ENCODE peak calls at places on chromosomes 4 and X, in eight cellular contexts. R is HFF-Myc, G is COR-L47, L is B cell, S is ELR, J is fibroblast of lung, E is NCI-H146, C is mammary epithelial cell. O is an unnamed sample.

GRCh38 chrX:67693928-67694327 is 150.1 kb downstream of the AR start:
- DNase-seq in R (no peak), G (no peak), L (no peak), S (peak), J (peak), E (no peak), C (no peak), O (no peak)

GRCh38 chrX:17587352-17587751 is 149.9 kb upstream of the SCML1 start:
- DNase-seq in R (no peak), G (no peak), L (no peak), S (no peak), J (no peak), E (no peak), C (no peak), O (no peak)

GRCh38 chrX:9221714-9222113 is 187.8 kb upstream of the FAM9B start:
- DNase-seq in R (no peak), G (no peak), L (no peak), S (no peak), J (no peak), E (no peak), C (no peak), O (no peak)

GRCh38 chr4:76641351-76641750 is 206.3 kb downstream of the SHROOM3 start:
- DNase-seq in R (no peak), G (peak), L (no peak), S (no peak), J (no peak), E (peak), C (no peak), O (no peak)

GRCh38 chrX:70979136-70979762 is 48.4 kb upstream of the SLC7A3 start:
- DNase-seq in R (peak), G (no peak), L (no peak), S (peak), J (peak), E (peak), C (peak), O (no peak)

GRCh38 chrX:49001521-49002090 is 458 bp downstream of the GRIPAP1 start:
- DNase-seq in R (no peak), G (no peak), L (peak), S (peak), J (peak), E (peak), C (peak), O (peak)

GRCh38 chrX:39556056-39556455 is 541.7 kb downstream of the BCOR start:
- DNase-seq in R (no peak), G (no peak), L (no peak), S (no peak), J (no peak), E (no peak), C (no peak), O (peak)

GRCh38 chrX:54166915-54167314 is 16.1 kb downstream of the FAM120C start:
- DNase-seq in R (no peak), G (no peak), L (no peak), S (no peak), J (no peak), E (no peak), C (no peak), O (no peak)

GRCh38 chr4:34709564-34709963 is 1534.8 kb downstream of the ARAP2 start:
- DNase-seq in R (no peak), G (no peak), L (no peak), S (no peak), J (no peak), E (no peak), C (no peak), O (no peak)

GRCh38 chr4:36010531-36010930 is 233.8 kb downstream of the ARAP2 start:
- DNase-seq in R (no peak), G (no peak), L (no peak), S (no peak), J (peak), E (no peak), C (no peak), O (no peak)

GRCh38 chr4:173990126-173990878 is 293.2 kb downstream of the FBXO8 start:
- DNase-seq in R (peak), G (peak), L (no peak), S (peak), J (peak), E (peak), C (peak), O (no peak)

GRCh38 chr4:156949373-156949814 is 22.2 kb downstream of the PDGFC start:
- DNase-seq in R (no peak), G (no peak), L (no peak), S (peak), J (peak), E (no peak), C (peak), O (no peak)

GRCh38 chr4:14446311-14446710 is 556.0 kb upstream of the CPEB2 start:
- DNase-seq in R (no peak), G (no peak), L (no peak), S (peak), J (peak), E (no peak), C (peak), O (no peak)

GRCh38 chrX:15151267-15152196 is 118.4 kb downstream of the ASB9 start:
- DNase-seq in R (no peak), G (no peak), L (no peak), S (peak), J (no peak), E (no peak), C (peak), O (no peak)

GRCh38 chr4:98522603-98523395 is 135.6 kb downstream of the TSPAN5 start:
- DNase-seq in R (peak), G (no peak), L (no peak), S (peak), J (peak), E (no peak), C (peak), O (no peak)

GRCh38 chrX:63889001-63889400 is 104.0 kb upstream of the ARHGEF9 start:
- DNase-seq in R (no peak), G (no peak), L (no peak), S (peak), J (peak), E (no peak), C (peak), O (no peak)

GRCh38 chr4:7034262-7035081 is 8.7 kb upstream of the TADA2B start:
- DNase-seq in R (no peak), G (no peak), L (no peak), S (peak), J (peak), E (peak), C (peak), O (no peak)

GRCh38 chrX:17732138-17732783 is 5.0 kb upstream of the SCML1 start:
- DNase-seq in R (no peak), G (no peak), L (no peak), S (no peak), J (peak), E (no peak), C (no peak), O (no peak)

GRCh38 chr4:168639914-168640313 is 143.1 kb downstream of the PALLD start:
- DNase-seq in R (no peak), G (no peak), L (no peak), S (no peak), J (no peak), E (no peak), C (no peak), O (no peak)

GRCh38 chrX:18354369-18355329 is at the start of gene SCML2:
- DNase-seq in R (no peak), G (no peak), L (no peak), S (peak), J (peak), E (peak), C (peak), O (peak)

GRCh38 chr4:72701987-72702819 is 133.2 kb upstream of the ADAMTS3 start:
- DNase-seq in R (peak), G (peak), L (no peak), S (peak), J (peak), E (peak), C (peak), O (peak)

GRCh38 chrX:44062842-44063241 is 89.7 kb upstream of the NDP start:
- DNase-seq in R (no peak), G (no peak), L (no peak), S (peak), J (peak), E (no peak), C (peak), O (no peak)

GRCh38 chr4:143406523-143406922 is 69.8 kb downstream of the GAB1 start:
- DNase-seq in R (no peak), G (no peak), L (no peak), S (no peak), J (peak), E (no peak), C (peak), O (peak)

GRCh38 chr4:152983774-152984411 is 47.8 kb downstream of the FHDC1 start:
- DNase-seq in R (no peak), G (no peak), L (no peak), S (peak), J (peak), E (no peak), C (peak), O (no peak)

GRCh38 chr4:92091335-92091734 is 212.4 kb upstream of the GRID2 start:
- DNase-seq in R (no peak), G (no peak), L (no peak), S (peak), J (no peak), E (no peak), C (no peak), O (peak)

GRCh38 chr4:87423313-87424031 is 1.1 kb downstream of the NUDT9 start:
- DNase-seq in R (no peak), G (peak), L (no peak), S (peak), J (no peak), E (peak), C (peak), O (no peak)

GRCh38 chr4:145863191-145863590 is 75.4 kb downstream of the ZNF827 start:
- DNase-seq in R (no peak), G (no peak), L (no peak), S (no peak), J (no peak), E (no peak), C (no peak), O (no peak)

GRCh38 chr4:45155081-45155777 is 428.9 kb upstream of the GNPDA2 start:
- DNase-seq in R (no peak), G (no peak), L (no peak), S (peak), J (peak), E (no peak), C (peak), O (no peak)

GRCh38 chr4:6270691-6271121 is 1.1 kb downstream of the WFS1 start:
- DNase-seq in R (no peak), G (no peak), L (no peak), S (peak), J (peak), E (no peak), C (no peak), O (no peak)

GRCh38 chrX:1534321-1535168 is 2.4 kb downstream of the P2RY8 start:
- DNase-seq in R (no peak), G (no peak), L (no peak), S (no peak), J (no peak), E (no peak), C (no peak), O (no peak)

GRCh38 chr4:138111462-138112000 is 130.6 kb downstream of the SLC7A11 start:
- DNase-seq in R (no peak), G (no peak), L (no peak), S (peak), J (peak), E (no peak), C (peak), O (no peak)

GRCh38 chr4:100257567-100257966 is 67.3 kb upstream of the DDIT4L start:
- DNase-seq in R (no peak), G (no peak), L (no peak), S (peak), J (no peak), E (no peak), C (peak), O (no peak)

GRCh38 chr4:118898684-118899138 is 10.1 kb downstream of the SYNPO2 start:
- DNase-seq in R (no peak), G (no peak), L (no peak), S (no peak), J (no peak), E (no peak), C (no peak), O (no peak)

O was measured in K562.